ENCODE peak calls at places on chromosomes 5 and 9, in nine cellular contexts. One of them, this sample, is unnamed.

GRCh38 chr5:74953601-74953960 is 87.4 kb upstream of the FAM169A start:
- DNase-seq in AG04450: no peak
- DNase-seq in brain microvascular endothelial cell: no peak
- DNase-seq in testis: no peak
- DNase-seq in esophagus squamous epithelium: no peak
- DNase-seq in neural progenitor cell: no peak
- DNase-seq in tibial artery: no peak
- DNase-seq in right lobe of liver: no peak
- DNase-seq in gastrocnemius medialis: no peak
- DNase-seq in this sample: no peak

GRCh38 chr5:151048526-151048925 is 28.1 kb downstream of the GPX3 start:
- DNase-seq in right lobe of liver: peak
- DNase-seq in testis: no peak
- DNase-seq in gastrocnemius medialis: no peak
- DNase-seq in tibial artery: no peak
- DNase-seq in neural progenitor cell: peak
- DNase-seq in AG04450: no peak
- DNase-seq in esophagus squamous epithelium: no peak
- DNase-seq in brain microvascular endothelial cell: no peak
- DNase-seq in this sample: no peak

GRCh38 chr5:73565969-73566547 is 515 bp downstream of the UTP15 start:
- DNase-seq in AG04450: no peak
- DNase-seq in testis: no peak
- DNase-seq in gastrocnemius medialis: no peak
- DNase-seq in brain microvascular endothelial cell: no peak
- DNase-seq in esophagus squamous epithelium: no peak
- DNase-seq in neural progenitor cell: no peak
- DNase-seq in right lobe of liver: no peak
- DNase-seq in tibial artery: no peak
- DNase-seq in this sample: no peak

GRCh38 chr5:1672396-1672795 is 127.2 kb downstream of the MRPL36 start:
- DNase-seq in esophagus squamous epithelium: no peak
- DNase-seq in AG04450: no peak
- DNase-seq in neural progenitor cell: no peak
- DNase-seq in brain microvascular endothelial cell: no peak
- DNase-seq in testis: no peak
- DNase-seq in gastrocnemius medialis: no peak
- DNase-seq in tibial artery: no peak
- DNase-seq in right lobe of liver: no peak
- DNase-seq in this sample: no peak

GRCh38 chr5:170338933-170339779 is 41.6 kb upstream of the LCP2 start:
- DNase-seq in gastrocnemius medialis: no peak
- DNase-seq in tibial artery: no peak
- DNase-seq in right lobe of liver: no peak
- DNase-seq in neural progenitor cell: no peak
- DNase-seq in brain microvascular endothelial cell: no peak
- DNase-seq in esophagus squamous epithelium: no peak
- DNase-seq in AG04450: no peak
- DNase-seq in testis: no peak
- DNase-seq in this sample: no peak

GRCh38 chr9:16803648-16804047 is 66.8 kb downstream of the BNC2 start:
- DNase-seq in right lobe of liver: no peak
- DNase-seq in brain microvascular endothelial cell: no peak
- DNase-seq in gastrocnemius medialis: no peak
- DNase-seq in tibial artery: no peak
- DNase-seq in neural progenitor cell: no peak
- DNase-seq in testis: no peak
- DNase-seq in AG04450: no peak
- DNase-seq in esophagus squamous epithelium: no peak
- DNase-seq in this sample: no peak

GRCh38 chr5:141778211-141778610 is 96.2 kb upstream of the ARAP3 start:
- DNase-seq in esophagus squamous epithelium: no peak
- DNase-seq in testis: peak
- DNase-seq in right lobe of liver: no peak
- DNase-seq in tibial artery: no peak
- DNase-seq in neural progenitor cell: no peak
- DNase-seq in gastrocnemius medialis: no peak
- DNase-seq in AG04450: peak
- DNase-seq in brain microvascular endothelial cell: no peak
- DNase-seq in this sample: peak

GRCh38 chr5:66337827-66338226 is 193.7 kb downstream of the SREK1 start:
- DNase-seq in AG04450: no peak
- DNase-seq in neural progenitor cell: peak
- DNase-seq in tibial artery: no peak
- DNase-seq in testis: no peak
- DNase-seq in gastrocnemius medialis: no peak
- DNase-seq in esophagus squamous epithelium: no peak
- DNase-seq in right lobe of liver: no peak
- DNase-seq in brain microvascular endothelial cell: no peak
- DNase-seq in this sample: no peak

GRCh38 chr5:143315929-143316328 is 87.6 kb downstream of the NR3C1 start:
- DNase-seq in brain microvascular endothelial cell: no peak
- DNase-seq in right lobe of liver: no peak
- DNase-seq in tibial artery: no peak
- DNase-seq in neural progenitor cell: peak
- DNase-seq in AG04450: no peak
- DNase-seq in esophagus squamous epithelium: no peak
- DNase-seq in gastrocnemius medialis: peak
- DNase-seq in testis: no peak
- DNase-seq in this sample: no peak

GRCh38 chr5:143318833-143319232 is 84.7 kb downstream of the NR3C1 start:
- DNase-seq in AG04450: no peak
- DNase-seq in testis: no peak
- DNase-seq in brain microvascular endothelial cell: no peak
- DNase-seq in tibial artery: no peak
- DNase-seq in right lobe of liver: no peak
- DNase-seq in gastrocnemius medialis: no peak
- DNase-seq in neural progenitor cell: no peak
- DNase-seq in esophagus squamous epithelium: no peak
- DNase-seq in this sample: no peak

GRCh38 chr5:143316337-143316736 is 87.1 kb downstream of the NR3C1 start:
- DNase-seq in tibial artery: no peak
- DNase-seq in right lobe of liver: no peak
- DNase-seq in testis: no peak
- DNase-seq in gastrocnemius medialis: no peak
- DNase-seq in AG04450: no peak
- DNase-seq in esophagus squamous epithelium: no peak
- DNase-seq in brain microvascular endothelial cell: no peak
- DNase-seq in neural progenitor cell: no peak
- DNase-seq in this sample: no peak

GRCh38 chr5:143318270-143318669 is 85.2 kb downstream of the NR3C1 start:
- DNase-seq in neural progenitor cell: no peak
- DNase-seq in right lobe of liver: no peak
- DNase-seq in tibial artery: no peak
- DNase-seq in testis: no peak
- DNase-seq in AG04450: no peak
- DNase-seq in gastrocnemius medialis: no peak
- DNase-seq in esophagus squamous epithelium: no peak
- DNase-seq in brain microvascular endothelial cell: no peak
- DNase-seq in this sample: no peak

DNA sequence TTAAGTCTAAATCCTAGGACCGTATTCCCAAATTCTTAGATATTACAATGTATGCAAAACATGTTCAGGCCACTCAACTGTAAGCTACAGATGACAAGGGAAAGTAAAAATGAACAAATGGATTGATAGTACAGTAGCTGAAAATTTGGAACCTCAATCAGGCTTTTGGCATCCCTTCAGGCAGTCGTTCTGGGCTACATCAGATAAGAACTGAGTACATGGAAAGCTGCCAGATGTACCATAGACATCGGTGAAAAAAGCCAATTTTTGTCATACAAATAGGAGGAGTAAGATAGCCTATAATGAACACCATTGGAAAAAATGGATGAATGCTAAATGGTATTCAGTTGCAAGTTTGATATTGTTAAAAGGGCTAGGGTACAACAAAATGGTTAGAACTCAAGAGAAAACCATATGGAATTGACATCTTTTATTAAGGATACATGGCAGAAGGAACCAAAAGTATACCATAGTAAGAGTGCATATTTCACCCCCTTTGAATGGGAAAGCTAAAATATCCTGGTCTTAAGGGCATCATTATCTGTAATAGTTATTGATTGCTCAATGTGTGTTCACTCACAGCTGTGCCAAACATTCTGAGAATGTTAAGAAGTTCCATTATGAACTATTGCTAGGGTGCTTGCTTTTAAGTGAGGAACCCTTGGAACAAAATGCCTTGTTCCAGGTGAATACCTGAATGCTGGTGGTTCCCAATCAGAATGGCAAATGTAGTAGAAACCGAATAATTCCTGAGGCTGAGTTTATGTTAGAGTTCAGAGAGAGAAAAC is 86.4 kb downstream of the NR3C1 start:
- DNase-seq in AG04450: no peak
- DNase-seq in tibial artery: no peak
- DNase-seq in gastrocnemius medialis: no peak
- DNase-seq in brain microvascular endothelial cell: peak
- DNase-seq in neural progenitor cell: no peak
- DNase-seq in esophagus squamous epithelium: no peak
- DNase-seq in testis: no peak
- DNase-seq in right lobe of liver: no peak
- DNase-seq in this sample: no peak
- TF ChIP-seq CTCF in AG04450: no peak
- TF ChIP-seq CTCF in tibial artery: no peak
- TF ChIP-seq CTCF in gastrocnemius medialis: no peak
- TF ChIP-seq CTCF in brain microvascular endothelial cell: no peak
- TF ChIP-seq CTCF in neural progenitor cell: no peak
- TF ChIP-seq CTCF in esophagus squamous epithelium: no peak
- TF ChIP-seq CTCF in testis: no peak
- TF ChIP-seq CTCF in right lobe of liver: no peak
- TF ChIP-seq CTCF in this sample: no peak

GRCh38 chr5:133051547-133052316 is at the start of gene HSPA4:
- DNase-seq in testis: peak
- DNase-seq in tibial artery: peak
- DNase-seq in esophagus squamous epithelium: peak
- DNase-seq in neural progenitor cell: peak
- DNase-seq in gastrocnemius medialis: peak
- DNase-seq in brain microvascular endothelial cell: peak
- DNase-seq in AG04450: peak
- DNase-seq in right lobe of liver: peak
- DNase-seq in this sample: peak

GRCh38 chr5:133051117-133051546 is 681 bp upstream of the HSPA4 start:
- DNase-seq in esophagus squamous epithelium: no peak
- DNase-seq in gastrocnemius medialis: no peak
- DNase-seq in right lobe of liver: no peak
- DNase-seq in testis: no peak
- DNase-seq in neural progenitor cell: peak
- DNase-seq in AG04450: no peak
- DNase-seq in brain microvascular endothelial cell: no peak
- DNase-seq in tibial artery: no peak
- DNase-seq in this sample: peak

GRCh38 chr5:133048993-133049725 is 2.7 kb upstream of the HSPA4 start:
- DNase-seq in AG04450: no peak
- DNase-seq in testis: no peak
- DNase-seq in gastrocnemius medialis: no peak
- DNase-seq in tibial artery: no peak
- DNase-seq in neural progenitor cell: no peak
- DNase-seq in right lobe of liver: no peak
- DNase-seq in esophagus squamous epithelium: no peak
- DNase-seq in brain microvascular endothelial cell: no peak
- DNase-seq in this sample: no peak

GRCh38 chr5:133049726-133050048 is 2.1 kb upstream of the HSPA4 start:
- DNase-seq in AG04450: no peak
- DNase-seq in gastrocnemius medialis: no peak
- DNase-seq in tibial artery: no peak
- DNase-seq in right lobe of liver: no peak
- DNase-seq in brain microvascular endothelial cell: peak
- DNase-seq in esophagus squamous epithelium: no peak
- DNase-seq in testis: no peak
- DNase-seq in neural progenitor cell: no peak
- DNase-seq in this sample: no peak

DNA sequence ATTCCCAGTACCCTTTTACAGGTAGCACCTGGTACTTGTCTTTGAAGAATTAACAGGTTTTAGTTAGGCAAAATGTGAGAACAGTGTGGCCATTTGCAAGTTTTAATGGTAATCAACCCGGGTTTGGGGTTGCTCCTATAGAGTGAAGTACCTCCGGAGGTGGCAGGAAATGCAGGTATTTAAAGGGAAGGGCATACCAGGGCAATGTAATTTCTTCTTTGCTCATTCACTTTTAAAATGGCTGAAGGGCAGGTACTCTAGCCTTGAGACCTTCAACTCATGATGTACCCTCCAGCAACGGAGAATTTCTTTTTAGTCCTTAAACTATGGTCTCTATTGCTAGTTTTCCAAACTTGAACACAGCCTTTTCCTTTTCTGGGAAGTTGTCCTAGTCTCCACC is 1.3 kb upstream of the HSPA4 start:
- DNase-seq in tibial artery: no peak
- DNase-seq in esophagus squamous epithelium: no peak
- DNase-seq in AG04450: no peak
- DNase-seq in right lobe of liver: no peak
- DNase-seq in gastrocnemius medialis: no peak
- DNase-seq in brain microvascular endothelial cell: no peak
- DNase-seq in neural progenitor cell: no peak
- DNase-seq in testis: no peak
- DNase-seq in this sample: no peak
- H3K4me3 ChIP-seq in tibial artery: peak
- H3K4me3 ChIP-seq in esophagus squamous epithelium: no peak
- H3K4me3 ChIP-seq in AG04450: peak
- H3K4me3 ChIP-seq in right lobe of liver: peak
- H3K4me3 ChIP-seq in gastrocnemius medialis: peak
- H3K4me3 ChIP-seq in brain microvascular endothelial cell: peak
- H3K4me3 ChIP-seq in neural progenitor cell: peak
- H3K4me3 ChIP-seq in testis: peak
- H3K4me3 ChIP-seq in this sample: peak

GRCh38 chr5:155838394-155838793 is 488.6 kb upstream of the SGCD start:
- DNase-seq in AG04450: no peak
- DNase-seq in brain microvascular endothelial cell: no peak
- DNase-seq in gastrocnemius medialis: no peak
- DNase-seq in right lobe of liver: no peak
- DNase-seq in tibial artery: no peak
- DNase-seq in testis: no peak
- DNase-seq in neural progenitor cell: no peak
- DNase-seq in esophagus squamous epithelium: no peak
- DNase-seq in this sample: no peak

GRCh38 chr5:155836404-155836803 is 490.6 kb upstream of the SGCD start:
- DNase-seq in right lobe of liver: no peak
- DNase-seq in testis: no peak
- DNase-seq in tibial artery: no peak
- DNase-seq in neural progenitor cell: no peak
- DNase-seq in AG04450: no peak
- DNase-seq in esophagus squamous epithelium: no peak
- DNase-seq in brain microvascular endothelial cell: no peak
- DNase-seq in gastrocnemius medialis: no peak
- DNase-seq in this sample: no peak

GRCh38 chr5:155827949-155828348 is 499.0 kb upstream of the SGCD start:
- DNase-seq in brain microvascular endothelial cell: no peak
- DNase-seq in AG04450: no peak
- DNase-seq in testis: no peak
- DNase-seq in right lobe of liver: no peak
- DNase-seq in neural progenitor cell: no peak
- DNase-seq in gastrocnemius medialis: no peak
- DNase-seq in esophagus squamous epithelium: no peak
- DNase-seq in tibial artery: no peak
- DNase-seq in this sample: no peak

GRCh38 chr5:155834271-155834975 is 492.5 kb upstream of the SGCD start:
- DNase-seq in neural progenitor cell: no peak
- DNase-seq in testis: no peak
- DNase-seq in brain microvascular endothelial cell: no peak
- DNase-seq in AG04450: no peak
- DNase-seq in tibial artery: no peak
- DNase-seq in gastrocnemius medialis: no peak
- DNase-seq in esophagus squamous epithelium: no peak
- DNase-seq in right lobe of liver: no peak
- DNase-seq in this sample: no peak

GRCh38 chr5:155833282-155833681 is 493.7 kb upstream of the SGCD start:
- DNase-seq in esophagus squamous epithelium: no peak
- DNase-seq in gastrocnemius medialis: no peak
- DNase-seq in right lobe of liver: no peak
- DNase-seq in tibial artery: no peak
- DNase-seq in neural progenitor cell: peak
- DNase-seq in brain microvascular endothelial cell: no peak
- DNase-seq in AG04450: no peak
- DNase-seq in testis: no peak
- DNase-seq in this sample: no peak
- TF ChIP-seq CTCF in esophagus squamous epithelium: no peak
- TF ChIP-seq CTCF in gastrocnemius medialis: no peak
- TF ChIP-seq CTCF in right lobe of liver: no peak
- TF ChIP-seq CTCF in tibial artery: no peak
- TF ChIP-seq CTCF in neural progenitor cell: peak
- TF ChIP-seq CTCF in brain microvascular endothelial cell: no peak
- TF ChIP-seq CTCF in AG04450: no peak
- TF ChIP-seq CTCF in testis: no peak
- TF ChIP-seq CTCF in this sample: no peak

GRCh38 chr5:93595420-93596136 is 12.6 kb downstream of the NR2F1 start:
- DNase-seq in neural progenitor cell: peak
- DNase-seq in testis: no peak
- DNase-seq in esophagus squamous epithelium: no peak
- DNase-seq in gastrocnemius medialis: no peak
- DNase-seq in AG04450: no peak
- DNase-seq in brain microvascular endothelial cell: no peak
- DNase-seq in tibial artery: no peak
- DNase-seq in right lobe of liver: no peak
- DNase-seq in this sample: no peak
- H3K4me3 ChIP-seq in neural progenitor cell: peak
- H3K4me3 ChIP-seq in testis: no peak
- H3K4me3 ChIP-seq in esophagus squamous epithelium: no peak
- H3K4me3 ChIP-seq in gastrocnemius medialis: no peak
- H3K4me3 ChIP-seq in AG04450: no peak
- H3K4me3 ChIP-seq in brain microvascular endothelial cell: peak
- H3K4me3 ChIP-seq in tibial artery: no peak
- H3K4me3 ChIP-seq in right lobe of liver: no peak
- H3K4me3 ChIP-seq in this sample: no peak